ENCODE peak calls at places on chromosomes 2 and 18, in five cellular contexts. One of them, this sample, is unnamed.

GRCh38 chr18:50518787-50519520 is 40.9 kb upstream of the MAPK4 start:
- DNase-seq in esophagus squamous epithelium: no peak
- DNase-seq in choroid plexus epithelial cell: peak; percentile 28
- DNase-seq in endothelial cell of umbilical vein: no peak
- DNase-seq in IMR-90: no peak
- DNase-seq in this sample: no peak

GRCh38 chr2:238938460-238939055 is 90.7 kb downstream of the TWIST2 start:
- DNase-seq in esophagus squamous epithelium: no peak
- DNase-seq in choroid plexus epithelial cell: no peak
- DNase-seq in endothelial cell of umbilical vein: no peak
- DNase-seq in IMR-90: peak; percentile 94
- DNase-seq in this sample: no peak

GRCh38 chr2:190996947-190997346 is 17.0 kb downstream of the STAT1 start:
- DNase-seq in esophagus squamous epithelium: no peak
- DNase-seq in choroid plexus epithelial cell: no peak
- DNase-seq in endothelial cell of umbilical vein: no peak
- DNase-seq in IMR-90: no peak
- DNase-seq in this sample: no peak

GRCh38 chr18:34956663-34957062 is 84.5 kb upstream of the MAPRE2 start:
- DNase-seq in esophagus squamous epithelium: no peak
- DNase-seq in choroid plexus epithelial cell: peak; percentile 53
- DNase-seq in endothelial cell of umbilical vein: peak; percentile 78
- DNase-seq in IMR-90: peak; percentile 58
- DNase-seq in this sample: peak; percentile 73

GRCh38 chr2:236600892-236601291 is 31.3 kb downstream of the ACKR3 start:
- DNase-seq in esophagus squamous epithelium: no peak
- DNase-seq in choroid plexus epithelial cell: no peak
- DNase-seq in endothelial cell of umbilical vein: no peak
- DNase-seq in IMR-90: no peak
- DNase-seq in this sample: no peak

GRCh38 chr18:28716321-28716720 is 539.4 kb upstream of the CDH2 start:
- DNase-seq in esophagus squamous epithelium: no peak
- DNase-seq in choroid plexus epithelial cell: no peak
- DNase-seq in endothelial cell of umbilical vein: no peak
- DNase-seq in IMR-90: no peak
- DNase-seq in this sample: no peak

GRCh38 chr2:33620-34019 is 12.7 kb downstream of the FAM110C start:
- DNase-seq in esophagus squamous epithelium: no peak
- DNase-seq in choroid plexus epithelial cell: no peak
- DNase-seq in endothelial cell of umbilical vein: no peak
- DNase-seq in IMR-90: no peak
- DNase-seq in this sample: no peak

GRCh38 chr2:160062283-160063005 is at the start of gene PLA2R1:
- DNase-seq in esophagus squamous epithelium: no peak
- DNase-seq in choroid plexus epithelial cell: peak; percentile 75
- DNase-seq in endothelial cell of umbilical vein: peak; percentile 49
- DNase-seq in IMR-90: peak; percentile 12
- DNase-seq in this sample: peak; percentile 45

GRCh38 chr2:143604172-143604571 is 475.0 kb downstream of the ARHGAP15 start:
- DNase-seq in esophagus squamous epithelium: no peak
- DNase-seq in choroid plexus epithelial cell: no peak
- DNase-seq in endothelial cell of umbilical vein: no peak
- DNase-seq in IMR-90: no peak
- DNase-seq in this sample: no peak

GRCh38 chr18:76522104-76522503 is 27.1 kb upstream of the ZNF516 start:
- DNase-seq in esophagus squamous epithelium: no peak
- DNase-seq in choroid plexus epithelial cell: no peak
- DNase-seq in endothelial cell of umbilical vein: no peak
- DNase-seq in IMR-90: no peak
- DNase-seq in this sample: no peak

GRCh38 chr2:158102446-158102845 is 770 bp downstream of the UPP2 start:
- DNase-seq in esophagus squamous epithelium: no peak
- DNase-seq in choroid plexus epithelial cell: peak; percentile 28
- DNase-seq in endothelial cell of umbilical vein: no peak
- DNase-seq in IMR-90: no peak
- DNase-seq in this sample: no peak

GRCh38 chr18:48893061-48893558 is 57.7 kb downstream of the SMAD7 start:
- DNase-seq in esophagus squamous epithelium: no peak
- DNase-seq in choroid plexus epithelial cell: no peak
- DNase-seq in endothelial cell of umbilical vein: no peak
- DNase-seq in IMR-90: no peak
- DNase-seq in this sample: no peak

GRCh38 chr2:71277536-71278103 is 50.7 kb upstream of the PAIP2B start:
- DNase-seq in esophagus squamous epithelium: no peak
- DNase-seq in choroid plexus epithelial cell: peak; percentile 21
- DNase-seq in endothelial cell of umbilical vein: peak; percentile 44
- DNase-seq in IMR-90: no peak
- DNase-seq in this sample: peak; percentile 42

GRCh38 chr2:144156736-144157645 is 362.9 kb downstream of the ZEB2 start:
- DNase-seq in esophagus squamous epithelium: no peak
- DNase-seq in choroid plexus epithelial cell: no peak
- DNase-seq in endothelial cell of umbilical vein: peak; percentile 74
- DNase-seq in IMR-90: no peak
- DNase-seq in this sample: no peak

GRCh38 chr18:48674198-48674721 is 135.4 kb downstream of the CTIF start:
- DNase-seq in esophagus squamous epithelium: no peak
- DNase-seq in choroid plexus epithelial cell: peak; percentile 55
- DNase-seq in endothelial cell of umbilical vein: no peak
- DNase-seq in IMR-90: peak; percentile 49
- DNase-seq in this sample: no peak

GRCh38 chr2:28586864-28587263 is 91.0 kb downstream of the PLB1 start:
- DNase-seq in esophagus squamous epithelium: no peak
- DNase-seq in choroid plexus epithelial cell: no peak
- DNase-seq in endothelial cell of umbilical vein: no peak
- DNase-seq in IMR-90: no peak
- DNase-seq in this sample: no peak